ENCODE peak calls at places on chromosomes 5 and 9, in nine cellular contexts. K is SJSA1; J is H1; O is heart right ventricle; N is endodermal cell; B is IMR-90; C is H9; D is cardiac muscle cell; R is naive thymus-derived CD4-positive, alpha-beta T cell. Z is an unnamed sample. For H3K4me1, the result is how much of the 10 kb centered on the place peaks cover.

GRCh38 chr9:91186311-91187101 is 175.2 kb downstream of the AUH start:
- DNase-seq in B (peak), D (no peak), C (no peak), J (peak), O (peak), K (peak), N (no peak), R (no peak), Z (no peak)

GRCh38 chr5:95178046-95178651 is 106.7 kb downstream of the MCTP1 start:
- DNase-seq in J (peak), C (peak), B (no peak), R (no peak), K (peak), N (peak), D (peak), O (no peak), Z (peak)

GRCh38 chr5:80703291-80703690 is 48.5 kb upstream of the DHFR start:
- DNase-seq in C (no peak), N (no peak), K (no peak), D (no peak), B (no peak), R (no peak), J (no peak), O (no peak), Z (no peak)

GRCh38 chr5:14463629-14464028 is 118.0 kb upstream of the OTULINL start:
- DNase-seq in C (no peak), O (no peak), B (peak), J (no peak), N (no peak), D (no peak), R (no peak), K (no peak), Z (no peak)

GRCh38 chr5:54024466-54024865 is 285.9 kb downstream of the ARL15 start:
- DNase-seq in R (no peak), B (peak), N (no peak), O (no peak), J (no peak), K (no peak), C (no peak), D (no peak), Z (no peak)

GRCh38 chr9:133658442-133659431 is 22.6 kb downstream of the DBH start:
- DNase-seq in R (peak), K (no peak), D (peak), J (peak), C (no peak), B (peak), O (peak), N (peak), Z (no peak)

GRCh38 chr9:119043996-119044395 is 325.2 kb downstream of the BRINP1 start:
- DNase-seq in J (no peak), R (no peak), O (no peak), B (no peak), N (no peak), C (no peak), K (no peak), D (no peak), Z (no peak)

GRCh38 chr9:71941060-71941568 is 29.7 kb downstream of the C9orf85 start:
- DNase-seq in D (no peak), N (no peak), C (no peak), J (no peak), B (peak), R (no peak), O (no peak), K (no peak), Z (no peak)

GRCh38 chr9:27192291-27192960 is 83.4 kb downstream of the TEK start:
- DNase-seq in J (no peak), N (no peak), C (no peak), O (peak), R (no peak), K (no peak), D (no peak), B (peak), Z (no peak)

GRCh38 chr5:114065942-114066341 is 295.9 kb upstream of the KCNN2 start:
- DNase-seq in K (no peak), J (no peak), C (no peak), D (no peak), R (no peak), N (no peak), O (no peak), B (no peak), Z (no peak)

GRCh38 chr9:126062158-126062929 is 264.3 kb upstream of the MVB12B start:
- DNase-seq in R (no peak), C (no peak), N (no peak), D (no peak), B (no peak), J (no peak), O (no peak), K (no peak), Z (no peak)

GRCh38 chr9:124220551-124221451 is 36.9 kb upstream of the NEK6 start:
- DNase-seq in K (peak), D (no peak), O (peak), N (peak), C (no peak), J (no peak), R (no peak), B (peak), Z (no peak)

GRCh38 chr9:124216474-124217176 is 41.1 kb upstream of the NEK6 start:
- DNase-seq in R (no peak), K (no peak), C (no peak), O (peak), J (no peak), B (no peak), D (no peak), N (peak), Z (no peak)

GRCh38 chr9:124219290-124219605 is 38.5 kb upstream of the NEK6 start:
- DNase-seq in D (no peak), K (no peak), N (peak), O (no peak), C (no peak), B (no peak), J (no peak), R (no peak), Z (no peak)

GRCh38 chr9:124217839-124218437 is 39.8 kb upstream of the NEK6 start:
- DNase-seq in B (no peak), N (peak), R (no peak), C (no peak), K (no peak), O (no peak), J (no peak), D (no peak), Z (no peak)

GRCh38 chr9:124218438-124219289 is 39.1 kb upstream of the NEK6 start:
- DNase-seq in K (peak), C (no peak), R (no peak), N (peak), O (peak), J (no peak), D (no peak), B (peak), Z (no peak)
- H3K27ac ChIP-seq in K (no peak), C (no peak), R (no peak), N (no peak), O (no peak), J (no peak), D (no peak), B (no peak), Z (no peak)

DNA sequence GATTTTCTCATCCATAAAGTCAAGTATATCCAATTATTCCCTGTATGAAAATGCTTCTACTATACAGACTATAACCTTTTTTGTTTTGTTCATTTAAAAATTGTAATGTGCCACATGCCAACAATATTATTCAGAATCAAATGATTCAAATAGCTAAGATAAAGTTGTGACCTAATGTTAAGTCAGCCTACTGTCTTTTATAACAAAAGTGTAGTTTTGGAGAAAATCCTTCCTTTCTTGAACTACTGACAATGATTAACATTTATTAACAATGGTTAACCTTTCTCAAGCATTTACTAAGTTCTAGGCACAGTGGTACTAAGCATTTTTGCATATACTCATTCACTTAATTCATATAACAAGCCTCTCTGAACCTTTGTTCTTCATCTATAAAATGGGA is 25.0 kb downstream of the CSF2 start:
- DNase-seq in D (no peak), O (no peak), K (no peak), R (no peak), J (no peak), N (no peak), B (peak), C (no peak), Z (no peak)
- H3K4me1 ChIP-seq in D (under half), O (under half), K (under half), R (half or more), J (under half), N (under half), B (under half), C (under half), Z (under half)

GRCh38 chr9:37035472-37036236 is 1.6 kb upstream of the PAX5 start:
- DNase-seq in D (no peak), N (peak), O (no peak), J (peak), B (no peak), K (no peak), C (peak), R (no peak), Z (no peak)
- H3K27ac ChIP-seq in D (no peak), N (no peak), O (no peak), J (no peak), B (no peak), K (no peak), C (no peak), R (no peak), Z (no peak)

GRCh38 chr9:137605146-137606004 is at the start of gene ARRDC1:
- DNase-seq in R (peak), K (peak), J (peak), C (peak), O (peak), N (peak), B (peak), D (peak), Z (peak)
- H3K4me1 ChIP-seq in R (under half), K (under half), J (under half), C (under half), O (under half), N (under half), B (under half), D (under half), Z (under half)

DNA sequence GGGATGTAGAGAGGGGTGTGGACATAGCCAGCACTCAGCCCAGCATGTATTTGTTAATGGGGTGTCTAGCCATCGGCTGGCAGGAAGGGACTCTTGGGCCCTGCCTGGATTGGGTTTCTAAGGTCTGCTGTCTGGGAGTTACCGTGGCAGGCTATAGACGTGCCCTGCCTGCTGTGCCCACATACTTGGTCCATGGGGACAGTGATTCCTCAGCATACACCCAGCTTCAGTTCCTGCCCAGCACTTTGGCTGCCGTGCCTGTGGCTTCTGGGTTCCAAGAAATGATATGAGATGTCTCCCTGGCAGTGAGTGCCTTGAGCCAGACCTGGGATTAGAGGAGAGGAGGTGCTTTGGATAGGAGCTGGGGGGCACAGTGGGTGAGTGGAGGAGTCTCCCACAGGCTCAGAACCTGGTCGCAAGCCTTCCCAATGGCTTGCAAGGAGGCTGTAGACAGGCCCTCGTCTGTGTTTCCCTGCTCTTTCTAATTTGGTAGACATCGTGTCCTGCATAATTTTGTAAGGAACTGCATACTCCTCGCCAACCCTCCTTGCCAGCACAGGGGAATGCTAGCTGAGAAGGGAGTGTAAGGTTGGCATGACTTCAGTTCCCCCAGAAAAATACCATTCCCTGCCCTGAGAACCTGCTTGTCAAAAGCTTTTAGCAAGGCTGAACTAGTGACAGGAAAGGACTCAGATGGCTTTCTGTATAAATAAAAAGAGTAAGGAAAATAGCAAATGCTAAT is 287.9 kb downstream of the ZSWIM6 start:
- DNase-seq in C (no peak), K (no peak), B (no peak), R (no peak), J (no peak), D (no peak), N (no peak), O (no peak), Z (no peak)
- H3K27ac ChIP-seq in C (no peak), K (no peak), B (no peak), R (no peak), J (no peak), D (no peak), N (no peak), O (no peak), Z (no peak)

DNA sequence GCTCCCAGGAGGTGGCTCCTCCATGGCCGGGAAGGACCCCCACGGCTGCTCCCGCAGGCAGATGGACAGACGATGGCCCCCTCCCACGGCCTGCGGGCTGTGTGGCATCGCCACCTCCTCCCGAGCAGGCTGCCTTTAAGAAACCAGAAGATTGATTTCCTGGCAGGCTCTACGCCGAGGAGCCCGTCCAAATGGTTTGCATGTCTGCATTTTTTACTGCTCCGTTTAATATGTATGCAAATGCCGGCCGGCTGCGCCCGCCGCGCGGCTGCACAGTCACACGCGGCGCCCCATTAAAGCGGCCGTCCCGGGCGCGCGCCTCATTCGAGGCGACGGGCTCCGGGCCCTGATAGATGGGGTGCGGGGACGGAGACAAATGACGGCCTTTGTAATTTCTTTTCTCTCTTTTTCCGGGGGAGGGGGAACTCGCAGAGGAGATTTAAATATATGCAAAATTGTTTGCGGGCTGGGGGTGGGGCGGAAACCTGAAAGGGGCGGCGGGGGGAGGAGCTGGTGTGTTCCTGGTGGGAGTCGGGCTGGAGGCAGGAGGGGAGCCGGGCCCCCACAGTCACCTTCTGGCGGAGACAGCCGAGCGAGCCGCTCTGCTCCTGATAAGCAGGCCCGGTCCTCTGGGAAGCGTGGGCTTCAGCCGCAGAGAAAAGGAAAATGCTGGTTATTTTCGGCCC is 158.7 kb upstream of the IER5L start:
- DNase-seq in J (peak), N (peak), B (peak), C (peak), K (no peak), R (peak), O (no peak), D (peak), Z (no peak)
- H3K4me1 ChIP-seq in J (under half), N (under half), B (under half), C (under half), K (under half), R (under half), O (half or more), D (under half), Z (under half)

GRCh38 chr5:112776301-112776856 is 38.7 kb downstream of the APC start:
- DNase-seq in R (no peak), C (no peak), B (peak), D (no peak), J (no peak), K (no peak), O (no peak), N (no peak), Z (no peak)

GRCh38 chr5:112772095-112772494 is 34.4 kb downstream of the APC start:
- DNase-seq in C (no peak), D (no peak), O (no peak), K (no peak), N (no peak), B (peak), R (no peak), J (no peak), Z (no peak)
- H3K27ac ChIP-seq in C (no peak), D (no peak), O (no peak), K (peak), N (no peak), B (peak), R (no peak), J (no peak), Z (no peak)

DNA sequence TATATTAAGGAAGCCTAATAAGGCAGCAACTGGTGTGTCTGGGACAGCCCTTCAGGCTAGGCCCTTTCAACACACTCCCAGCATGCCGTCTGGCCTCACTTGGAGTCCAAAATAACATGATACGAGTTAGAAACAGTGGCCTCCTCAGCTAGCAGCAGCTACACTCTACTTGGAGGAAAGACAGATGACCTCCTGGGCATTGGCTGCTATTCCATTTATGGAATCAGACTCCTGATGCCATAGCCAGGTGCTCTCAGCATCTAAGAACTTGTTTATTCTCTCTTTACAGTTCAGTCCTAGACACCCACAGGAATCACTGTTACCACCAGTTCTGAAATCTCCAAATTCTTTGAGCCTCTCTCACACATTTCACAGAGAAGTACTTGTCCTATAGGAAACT is 31.8 kb downstream of the RUSC2 start:
- DNase-seq in O (no peak), C (no peak), J (no peak), N (no peak), K (peak), R (no peak), B (peak), D (peak), Z (no peak)
- H3K4me1 ChIP-seq in O (half or more), C (under half), J (under half), N (under half), K (half or more), R (under half), B (under half), D (half or more), Z (under half)

GRCh38 chr5:96651047-96651446 is 11.1 kb upstream of the CAST start:
- DNase-seq in B (no peak), J (no peak), N (no peak), C (no peak), D (no peak), K (no peak), O (no peak), R (no peak), Z (no peak)
- H3K27ac ChIP-seq in B (no peak), J (no peak), N (no peak), C (no peak), D (no peak), K (no peak), O (no peak), R (no peak), Z (no peak)